ENCODE peak calls at places on chromosomes 5 and 9, in five cellular contexts. One of them, this sample, is unnamed. For H3K9me3, the result is how much of the 10 kb centered on the place peaks cover.

GRCh38 chr9:117473293-117473692 is 58.4 kb upstream of the ASTN2 start:
- DNase-seq in heart left ventricle: no peak
- DNase-seq in breast epithelium: no peak
- DNase-seq in hepatocyte: no peak
- DNase-seq in AG04450: no peak
- DNase-seq in this sample: no peak

GRCh38 chr5:159933531-159934485 is 17.5 kb downstream of the ADRA1B start:
- DNase-seq in AG04450: no peak
- DNase-seq in heart left ventricle: no peak
- DNase-seq in hepatocyte: no peak
- DNase-seq in breast epithelium: no peak
- DNase-seq in this sample: no peak

GRCh38 chr9:89078860-89079259 is 87.6 kb downstream of the S1PR3 start:
- DNase-seq in breast epithelium: no peak
- DNase-seq in hepatocyte: no peak
- DNase-seq in heart left ventricle: no peak
- DNase-seq in AG04450: no peak
- DNase-seq in this sample: no peak

GRCh38 chr9:127938298-127938690 is 640 bp upstream of the DPM2 start:
- DNase-seq in breast epithelium: no peak
- DNase-seq in hepatocyte: no peak
- DNase-seq in heart left ventricle: no peak
- DNase-seq in AG04450: no peak
- DNase-seq in this sample: no peak

GRCh38 chr5:94906750-94907149 is 288.3 kb downstream of the SLF1 start:
- DNase-seq in AG04450: no peak
- DNase-seq in heart left ventricle: no peak
- DNase-seq in hepatocyte: no peak
- DNase-seq in breast epithelium: no peak
- DNase-seq in this sample: no peak

GRCh38 chr5:94577466-94578245 is 40.7 kb downstream of the KIAA0825 start:
- DNase-seq in breast epithelium: no peak
- DNase-seq in heart left ventricle: no peak
- DNase-seq in AG04450: no peak
- DNase-seq in hepatocyte: no peak
- DNase-seq in this sample: no peak

GRCh38 chr5:180605554-180606214 is 14.4 kb upstream of the SCGB3A1 start:
- DNase-seq in heart left ventricle: peak
- DNase-seq in AG04450: peak
- DNase-seq in breast epithelium: peak
- DNase-seq in hepatocyte: peak
- DNase-seq in this sample: no peak

GRCh38 chr5:127826011-127826410 is 122.8 kb downstream of the CCDC192 start:
- DNase-seq in hepatocyte: no peak
- DNase-seq in AG04450: no peak
- DNase-seq in heart left ventricle: no peak
- DNase-seq in breast epithelium: no peak
- DNase-seq in this sample: no peak

GRCh38 chr5:141913560-141913959 is 10.1 kb upstream of the DELE1 start:
- DNase-seq in breast epithelium: no peak
- DNase-seq in AG04450: no peak
- DNase-seq in heart left ventricle: no peak
- DNase-seq in hepatocyte: no peak
- DNase-seq in this sample: no peak

GRCh38 chr5:158807947-158808346 is 291.8 kb downstream of the EBF1 start:
- DNase-seq in hepatocyte: no peak
- DNase-seq in breast epithelium: no peak
- DNase-seq in heart left ventricle: no peak
- DNase-seq in AG04450: no peak
- DNase-seq in this sample: no peak

GRCh38 chr5:13629218-13629617 is 315.3 kb downstream of the DNAH5 start:
- DNase-seq in breast epithelium: no peak
- DNase-seq in AG04450: no peak
- DNase-seq in hepatocyte: no peak
- DNase-seq in heart left ventricle: no peak
- DNase-seq in this sample: no peak

GRCh38 chr5:13189532-13189931 is 755.0 kb downstream of the DNAH5 start:
- DNase-seq in hepatocyte: no peak
- DNase-seq in AG04450: no peak
- DNase-seq in heart left ventricle: no peak
- DNase-seq in breast epithelium: no peak
- DNase-seq in this sample: no peak

GRCh38 chr9:129183495-129184308 is 5.6 kb upstream of the IER5L start:
- DNase-seq in heart left ventricle: no peak
- DNase-seq in hepatocyte: peak
- DNase-seq in breast epithelium: no peak
- DNase-seq in AG04450: no peak
- DNase-seq in this sample: no peak

GRCh38 chr9:38284039-38284767 is 108.3 kb upstream of the ALDH1B1 start:
- DNase-seq in hepatocyte: no peak
- DNase-seq in heart left ventricle: no peak
- DNase-seq in breast epithelium: no peak
- DNase-seq in AG04450: no peak
- DNase-seq in this sample: no peak

GRCh38 chr5:160175438-160176218 is 53.7 kb upstream of the FABP6 start:
- DNase-seq in breast epithelium: no peak
- DNase-seq in heart left ventricle: peak
- DNase-seq in hepatocyte: no peak
- DNase-seq in AG04450: no peak
- DNase-seq in this sample: no peak

GRCh38 chr5:42949348-42950090 is 90.6 kb downstream of the ANXA2R start:
- DNase-seq in heart left ventricle: peak
- DNase-seq in hepatocyte: no peak
- DNase-seq in breast epithelium: no peak
- DNase-seq in AG04450: peak
- DNase-seq in this sample: peak

GRCh38 chr5:158898185-158899177 is 201.2 kb downstream of the EBF1 start:
- DNase-seq in heart left ventricle: no peak
- DNase-seq in hepatocyte: no peak
- DNase-seq in AG04450: no peak
- DNase-seq in breast epithelium: no peak
- DNase-seq in this sample: no peak

GRCh38 chr5:25516136-25516535 is 871.4 kb upstream of the CDH10 start:
- DNase-seq in hepatocyte: no peak
- DNase-seq in breast epithelium: no peak
- DNase-seq in heart left ventricle: no peak
- DNase-seq in AG04450: no peak
- DNase-seq in this sample: no peak

GRCh38 chr9:128124873-128125574 is 2.5 kb downstream of the PTGES2 start:
- DNase-seq in breast epithelium: no peak
- DNase-seq in hepatocyte: peak
- DNase-seq in AG04450: peak
- DNase-seq in heart left ventricle: peak
- DNase-seq in this sample: peak

GRCh38 chr9:87701931-87702421 is 23.9 kb upstream of the CTSL start:
- DNase-seq in breast epithelium: no peak
- DNase-seq in heart left ventricle: no peak
- DNase-seq in AG04450: no peak
- DNase-seq in hepatocyte: no peak
- DNase-seq in this sample: no peak

GRCh38 chr9:126777733-126778132 is 27.1 kb upstream of the ZBTB43 start:
- DNase-seq in breast epithelium: no peak
- DNase-seq in hepatocyte: peak
- DNase-seq in AG04450: no peak
- DNase-seq in heart left ventricle: no peak
- DNase-seq in this sample: no peak

GRCh38 chr5:14177651-14178050 is 34.5 kb downstream of the TRIO start:
- DNase-seq in AG04450: no peak
- DNase-seq in breast epithelium: no peak
- DNase-seq in hepatocyte: no peak
- DNase-seq in heart left ventricle: no peak
- DNase-seq in this sample: no peak

GRCh38 chr5:138459311-138459710 is 6.0 kb upstream of the EGR1 start:
- DNase-seq in AG04450: no peak
- DNase-seq in hepatocyte: peak
- DNase-seq in heart left ventricle: no peak
- DNase-seq in breast epithelium: no peak
- DNase-seq in this sample: peak

GRCh38 chr5:139458580-139459407 is 3.7 kb downstream of the ECSCR start:
- DNase-seq in hepatocyte: no peak
- DNase-seq in breast epithelium: no peak
- DNase-seq in heart left ventricle: no peak
- DNase-seq in AG04450: no peak
- DNase-seq in this sample: peak

GRCh38 chr5:120564013-120564412 is 99.9 kb downstream of the PRR16 start:
- DNase-seq in breast epithelium: no peak
- DNase-seq in heart left ventricle: no peak
- DNase-seq in hepatocyte: no peak
- DNase-seq in AG04450: no peak
- DNase-seq in this sample: no peak

GRCh38 chr5:156367602-156368001 is 40.6 kb downstream of the SGCD start:
- DNase-seq in breast epithelium: no peak
- DNase-seq in AG04450: peak
- DNase-seq in heart left ventricle: no peak
- DNase-seq in hepatocyte: no peak
- DNase-seq in this sample: no peak

GRCh38 chr9:98227883-98228282 is 27.6 kb downstream of the TBC1D2 start:
- DNase-seq in heart left ventricle: no peak
- DNase-seq in hepatocyte: peak
- DNase-seq in AG04450: no peak
- DNase-seq in breast epithelium: no peak
- DNase-seq in this sample: no peak

GRCh38 chr5:96434201-96434645 is 1.2 kb upstream of the PCSK1 start:
- DNase-seq in hepatocyte: peak
- DNase-seq in heart left ventricle: peak
- DNase-seq in AG04450: peak
- DNase-seq in breast epithelium: no peak
- DNase-seq in this sample: no peak

GRCh38 chr9:35907732-35908483 is 1.4 kb upstream of the SPAAR start:
- DNase-seq in hepatocyte: peak
- DNase-seq in heart left ventricle: peak
- DNase-seq in AG04450: no peak
- DNase-seq in breast epithelium: no peak
- DNase-seq in this sample: no peak

GRCh38 chr9:77163889-77164288 is 13.4 kb upstream of the VPS13A start:
- DNase-seq in AG04450: no peak
- DNase-seq in hepatocyte: peak
- DNase-seq in breast epithelium: no peak
- DNase-seq in heart left ventricle: no peak
- DNase-seq in this sample: no peak

GRCh38 chr9:91364005-91364404 is 2.3 kb upstream of the AUH start:
- DNase-seq in AG04450: no peak
- DNase-seq in breast epithelium: no peak
- DNase-seq in hepatocyte: no peak
- DNase-seq in heart left ventricle: no peak
- DNase-seq in this sample: no peak

GRCh38 chr5:61245486-61245885 is 83.2 kb upstream of the SMIM15 start:
- DNase-seq in AG04450: no peak
- DNase-seq in heart left ventricle: no peak
- DNase-seq in hepatocyte: no peak
- DNase-seq in breast epithelium: no peak
- DNase-seq in this sample: no peak

GRCh38 chr5:78182838-78183237 is 111.7 kb downstream of the AP3B1 start:
- DNase-seq in heart left ventricle: no peak
- DNase-seq in AG04450: no peak
- DNase-seq in breast epithelium: no peak
- DNase-seq in hepatocyte: peak
- DNase-seq in this sample: no peak

GRCh38 chr9:86703346-86703745 is 244.0 kb downstream of the GAS1 start:
- DNase-seq in breast epithelium: no peak
- DNase-seq in heart left ventricle: no peak
- DNase-seq in AG04450: no peak
- DNase-seq in hepatocyte: no peak
- DNase-seq in this sample: no peak

GRCh38 chr5:113267361-113267900 is 167.4 kb downstream of the TSSK1B start:
- DNase-seq in hepatocyte: no peak
- DNase-seq in breast epithelium: no peak
- DNase-seq in AG04450: no peak
- DNase-seq in heart left ventricle: no peak
- DNase-seq in this sample: no peak

GRCh38 chr5:166499452-166500240 is 1791.8 kb upstream of the WWC1 start:
- DNase-seq in heart left ventricle: no peak
- DNase-seq in hepatocyte: no peak
- DNase-seq in breast epithelium: no peak
- DNase-seq in AG04450: no peak
- DNase-seq in this sample: no peak
- H3K9me3 ChIP-seq in heart left ventricle: under half
- H3K9me3 ChIP-seq in hepatocyte: under half
- H3K9me3 ChIP-seq in breast epithelium: under half
- H3K9me3 ChIP-seq in AG04450: under half
- H3K9me3 ChIP-seq in this sample: under half

DNA sequence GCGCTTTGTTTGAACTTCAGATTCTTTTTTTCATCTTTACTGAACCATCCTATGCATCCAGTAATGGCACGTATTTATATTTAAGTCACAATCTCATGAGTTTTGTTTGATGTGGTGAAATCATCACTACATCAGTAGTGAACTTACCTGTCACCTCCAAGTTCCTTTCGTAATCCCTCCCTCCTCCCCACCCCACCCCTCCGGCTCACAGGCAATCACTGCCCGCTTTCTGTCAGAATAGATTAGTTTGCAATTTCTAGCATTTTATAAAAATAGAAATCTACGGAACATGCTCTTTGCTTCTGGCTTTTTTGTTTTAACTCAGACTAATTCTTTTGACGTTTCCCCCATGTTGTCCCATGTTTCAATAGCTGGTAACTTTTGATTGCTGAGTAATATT is 305.4 kb upstream of the IRX4 start:
- DNase-seq in AG04450: no peak
- DNase-seq in breast epithelium: no peak
- DNase-seq in hepatocyte: no peak
- DNase-seq in heart left ventricle: no peak
- DNase-seq in this sample: no peak
- H3K9me3 ChIP-seq in AG04450: half or more
- H3K9me3 ChIP-seq in breast epithelium: under half
- H3K9me3 ChIP-seq in hepatocyte: under half
- H3K9me3 ChIP-seq in heart left ventricle: under half
- H3K9me3 ChIP-seq in this sample: under half

GRCh38 chr9:13171261-13171660 is 108.2 kb downstream of the MPDZ start:
- DNase-seq in hepatocyte: no peak
- DNase-seq in breast epithelium: no peak
- DNase-seq in AG04450: no peak
- DNase-seq in heart left ventricle: no peak
- DNase-seq in this sample: no peak
- H3K9me3 ChIP-seq in hepatocyte: under half
- H3K9me3 ChIP-seq in breast epithelium: under half
- H3K9me3 ChIP-seq in AG04450: under half
- H3K9me3 ChIP-seq in heart left ventricle: under half
- H3K9me3 ChIP-seq in this sample: under half

GRCh38 chr9:61673247-61673646 is 483.4 kb downstream of the SPATA31A7 start:
- DNase-seq in hepatocyte: no peak
- DNase-seq in heart left ventricle: no peak
- DNase-seq in breast epithelium: no peak
- DNase-seq in AG04450: no peak
- DNase-seq in this sample: no peak

GRCh38 chr9:61671276-61671973 is 481.6 kb downstream of the SPATA31A7 start:
- DNase-seq in breast epithelium: peak
- DNase-seq in heart left ventricle: peak
- DNase-seq in hepatocyte: no peak
- DNase-seq in AG04450: no peak
- DNase-seq in this sample: no peak

GRCh38 chr9:61674882-61675281 is 485.0 kb downstream of the SPATA31A7 start:
- DNase-seq in heart left ventricle: no peak
- DNase-seq in AG04450: no peak
- DNase-seq in hepatocyte: no peak
- DNase-seq in breast epithelium: no peak
- DNase-seq in this sample: no peak

GRCh38 chr9:61674465-61674864 is 484.6 kb downstream of the SPATA31A7 start:
- DNase-seq in hepatocyte: no peak
- DNase-seq in heart left ventricle: no peak
- DNase-seq in AG04450: no peak
- DNase-seq in breast epithelium: no peak
- DNase-seq in this sample: no peak

GRCh38 chr9:61673664-61674381 is 484.0 kb downstream of the SPATA31A7 start:
- DNase-seq in breast epithelium: no peak
- DNase-seq in AG04450: no peak
- DNase-seq in hepatocyte: no peak
- DNase-seq in heart left ventricle: peak
- DNase-seq in this sample: no peak
- H3K9me3 ChIP-seq in breast epithelium: under half
- H3K9me3 ChIP-seq in AG04450: half or more
- H3K9me3 ChIP-seq in hepatocyte: under half
- H3K9me3 ChIP-seq in heart left ventricle: under half
- H3K9me3 ChIP-seq in this sample: under half

This sample was measured in T-helper 17 cell.